ENCODE peak calls at places on chromosomes 4 and X, in ten cellular contexts. T, U, E, A, M, W, K, P, B and H are unnamed samples. For H3K27me3, the result is how much of the 10 kb centered on the place peaks cover.

GRCh38 chr4:176320976-176321361 is 1.2 kb downstream of the SPCS3 start:
- DNase-seq in T (no peak), U (no peak), E (no peak), A (no peak), M (peak), W (no peak), K (no peak), P (no peak), B (peak), H (no peak)

GRCh38 chrX:13369541-13370140 is 49.8 kb upstream of the ATXN3L start:
- DNase-seq in T (no peak), U (no peak), E (no peak), A (no peak), M (no peak), W (no peak), K (no peak), P (no peak), B (no peak), H (no peak)

GRCh38 chr4:79224777-79225104 is 101.1 kb downstream of the NAA11 start:
- DNase-seq in T (no peak), U (no peak), E (no peak), A (no peak), M (no peak), W (no peak), K (no peak), P (no peak), B (no peak), H (no peak)

GRCh38 chrX:80799616-80800015 is 10.1 kb downstream of the BRWD3 start:
- DNase-seq in T (no peak), U (no peak), E (no peak), A (no peak), M (no peak), W (no peak), K (no peak), P (no peak), B (no peak), H (no peak)

GRCh38 chr4:59161249-59161648 is 2038.9 kb upstream of the ADGRL3 start:
- DNase-seq in T (no peak), U (no peak), E (no peak), A (no peak), M (no peak), W (no peak), K (no peak), P (no peak), B (no peak), H (no peak)

GRCh38 chr4:4387531-4388311 is 819 bp downstream of the NSG1 start:
- DNase-seq in T (no peak), U (no peak), E (no peak), A (no peak), M (no peak), W (no peak), K (no peak), P (peak), B (peak), H (no peak)

GRCh38 chr4:89482926-89483595 is 175.5 kb upstream of the GPRIN3 start:
- DNase-seq in T (no peak), U (no peak), E (no peak), A (no peak), M (no peak), W (no peak), K (no peak), P (no peak), B (peak), H (no peak)

GRCh38 chrX:104137496-104137895 is 19.3 kb downstream of the SLC25A53 start:
- DNase-seq in T (no peak), U (no peak), E (no peak), A (peak), M (peak), W (no peak), K (no peak), P (no peak), B (peak), H (no peak)

GRCh38 chr4:94523617-94524016 is 71.9 kb downstream of the PDLIM5 start:
- DNase-seq in T (no peak), U (no peak), E (no peak), A (no peak), M (peak), W (no peak), K (no peak), P (no peak), B (peak), H (no peak)

GRCh38 chr4:138028923-138029322 is 213.2 kb downstream of the SLC7A11 start:
- DNase-seq in T (no peak), U (no peak), E (no peak), A (no peak), M (no peak), W (no peak), K (no peak), P (no peak), B (no peak), H (no peak)

GRCh38 chrX:108601276-108601675 is 135.1 kb downstream of the IRS4 start:
- DNase-seq in T (no peak), U (no peak), E (no peak), A (no peak), M (no peak), W (no peak), K (no peak), P (no peak), B (no peak), H (no peak)

GRCh38 chrX:104330966-104331365 is 76.2 kb upstream of the ESX1 start:
- DNase-seq in T (no peak), U (no peak), E (no peak), A (no peak), M (peak), W (no peak), K (no peak), P (no peak), B (peak), H (no peak)

GRCh38 chr4:8507251-8507570 is 66.6 kb downstream of the TRMT44 start:
- DNase-seq in T (no peak), U (no peak), E (no peak), A (no peak), M (no peak), W (no peak), K (no peak), P (no peak), B (peak), H (no peak)

GRCh38 chr4:38145741-38146140 is 185.5 kb downstream of the PTTG2 start:
- DNase-seq in T (no peak), U (no peak), E (no peak), A (no peak), M (peak), W (no peak), K (no peak), P (no peak), B (peak), H (no peak)

GRCh38 chr4:25767877-25768475 is 94.8 kb downstream of the SEL1L3 start:
- DNase-seq in T (peak), U (peak), E (peak), A (no peak), M (peak), W (no peak), K (peak), P (no peak), B (peak), H (no peak)

DNA sequence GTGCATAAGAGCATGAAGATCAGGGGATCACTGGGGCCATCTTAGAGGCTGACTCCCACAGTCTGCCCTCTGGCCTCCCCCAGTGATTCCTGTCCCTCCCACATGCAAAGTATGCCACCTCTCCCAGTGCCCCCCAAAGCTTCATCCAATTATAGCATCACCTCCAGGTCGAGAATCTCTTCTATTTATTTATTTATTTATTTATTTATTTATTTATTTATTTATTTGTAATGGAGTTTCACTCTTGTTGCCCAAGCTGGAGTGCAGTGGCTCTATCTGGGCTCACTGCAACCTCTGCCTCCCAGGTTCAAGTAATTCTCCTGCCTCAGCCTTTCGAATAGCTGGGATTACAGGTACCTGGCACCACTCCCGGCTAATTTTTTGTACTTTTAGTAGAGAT is 50.1 kb downstream of the BCORL1 start:
- DNase-seq in T (no peak), U (no peak), E (no peak), A (no peak), M (no peak), W (no peak), K (no peak), P (no peak), B (no peak), H (no peak)
- H3K27me3 ChIP-seq in T (under half), U (under half), E (under half), A (under half), M (under half), W (under half), K (under half), P (under half), B (under half), H (under half)

GRCh38 chrX:84318661-84319060 is 130.7 kb upstream of the RPS6KA6 start:
- DNase-seq in T (no peak), U (no peak), E (no peak), A (no peak), M (no peak), W (no peak), K (no peak), P (no peak), B (no peak), H (no peak)
- H3K27me3 ChIP-seq in T (under half), U (under half), E (under half), A (under half), M (under half), W (under half), K (under half), P (under half), B (under half), H (under half)

GRCh38 chrX:151180400-151180799 is 4.0 kb downstream of the GPR50 start:
- DNase-seq in T (no peak), U (no peak), E (no peak), A (no peak), M (no peak), W (no peak), K (no peak), P (no peak), B (no peak), H (no peak)

GRCh38 chrX:151183233-151183632 is 6.8 kb downstream of the GPR50 start:
- DNase-seq in T (no peak), U (no peak), E (no peak), A (no peak), M (no peak), W (no peak), K (no peak), P (no peak), B (no peak), H (no peak)

GRCh38 chrX:151183912-151184565 is 7.7 kb downstream of the GPR50 start:
- DNase-seq in T (no peak), U (no peak), E (no peak), A (no peak), M (no peak), W (no peak), K (no peak), P (no peak), B (no peak), H (no peak)

GRCh38 chrX:151178746-151179145 is 2.4 kb downstream of the GPR50 start:
- DNase-seq in T (no peak), U (no peak), E (no peak), A (no peak), M (no peak), W (no peak), K (no peak), P (no peak), B (no peak), H (no peak)

DNA sequence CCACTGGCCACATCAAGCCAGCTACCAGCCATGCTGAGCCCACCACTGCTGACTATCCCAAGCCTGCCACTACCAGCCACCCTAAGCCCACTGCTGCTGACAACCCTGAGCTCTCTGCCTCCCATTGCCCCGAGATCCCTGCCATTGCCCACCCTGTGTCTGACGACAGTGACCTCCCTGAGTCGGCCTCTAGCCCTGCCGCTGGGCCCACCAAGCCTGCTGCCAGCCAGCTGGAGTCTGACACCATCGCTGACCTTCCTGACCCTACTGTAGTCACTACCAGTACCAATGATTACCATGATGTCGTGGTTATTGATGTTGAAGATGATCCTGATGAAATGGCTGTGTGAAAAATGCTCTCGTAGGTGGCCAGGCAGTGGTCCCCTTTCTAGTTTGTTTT is 4.7 kb downstream of the GPR50 start:
- DNase-seq in T (no peak), U (no peak), E (no peak), A (no peak), M (no peak), W (no peak), K (no peak), P (no peak), B (no peak), H (no peak)
- H3K27me3 ChIP-seq in T (half or more), U (under half), E (under half), A (under half), M (under half), W (under half), K (half or more), P (under half), B (under half), H (under half)

DNA sequence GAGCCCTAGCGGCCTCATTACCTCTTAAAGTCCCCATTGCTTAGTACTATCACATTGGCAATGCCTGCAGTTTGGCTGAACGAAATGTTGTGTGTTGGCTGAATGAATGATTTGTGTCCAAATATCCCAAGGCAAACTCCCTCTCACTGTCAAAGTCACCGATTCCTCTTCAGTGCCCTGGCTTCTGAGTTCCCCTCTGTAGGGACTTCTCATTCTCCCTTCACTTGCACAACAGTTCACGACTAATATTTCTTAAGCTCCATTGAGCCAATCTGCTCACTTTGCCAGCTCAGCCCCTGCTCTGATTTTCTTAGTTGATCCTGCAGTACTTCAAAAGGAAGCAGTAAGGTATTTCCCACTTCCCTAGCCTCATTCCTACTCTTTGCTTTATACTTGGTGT is 21.9 kb upstream of the PACRGL start:
- DNase-seq in T (no peak), U (no peak), E (no peak), A (no peak), M (no peak), W (no peak), K (no peak), P (no peak), B (no peak), H (no peak)
- H3K27me3 ChIP-seq in T (under half), U (under half), E (under half), A (under half), M (under half), W (under half), K (under half), P (under half), B (under half), H (under half)